ENCODE peak calls at places on chromosomes 11 and 22, in five cellular contexts. One of them, this sample, is unnamed.
A peak's percentile ranks its signal among the peaks of the same experiment; 100 is the strongest.

GRCh38 chr22:43514476-43515157 is 102.8 kb downstream of the MPPED1 start:
- DNase-seq in coronary artery: no peak
- DNase-seq in fibroblast of pulmonary artery: no peak
- DNase-seq in NB4: no peak
- DNase-seq in psoas muscle: no peak
- DNase-seq in this sample: no peak

GRCh38 chr11:19713221-19714092 is 820 bp downstream of the NAV2 start:
- DNase-seq in fibroblast of pulmonary artery: no peak
- DNase-seq in psoas muscle: peak; percentile 61
- DNase-seq in NB4: no peak
- DNase-seq in coronary artery: no peak
- DNase-seq in this sample: no peak

GRCh38 chr11:17594686-17595192 is 47.7 kb downstream of the OTOG start:
- DNase-seq in coronary artery: peak; percentile 41
- DNase-seq in psoas muscle: no peak
- DNase-seq in NB4: no peak
- DNase-seq in fibroblast of pulmonary artery: no peak
- DNase-seq in this sample: peak; percentile 24

GRCh38 chr22:23064381-23065068 is 5.8 kb upstream of the GNAZ start:
- DNase-seq in coronary artery: peak; percentile 72
- DNase-seq in psoas muscle: peak; percentile 26
- DNase-seq in NB4: no peak
- DNase-seq in fibroblast of pulmonary artery: no peak
- DNase-seq in this sample: peak; percentile 50

GRCh38 chr22:23497016-23497885 is 82.8 kb downstream of the IGLL1 start:
- DNase-seq in fibroblast of pulmonary artery: no peak
- DNase-seq in coronary artery: no peak
- DNase-seq in psoas muscle: peak; percentile 21
- DNase-seq in NB4: no peak
- DNase-seq in this sample: no peak

GRCh38 chr22:17120281-17120680 is 879 bp downstream of the TMEM121B start:
- DNase-seq in NB4: peak; percentile 70
- DNase-seq in coronary artery: no peak
- DNase-seq in psoas muscle: peak; percentile 82
- DNase-seq in fibroblast of pulmonary artery: peak; percentile 53
- DNase-seq in this sample: peak; percentile 79

GRCh38 chr11:116732740-116733385 is 39.9 kb downstream of the BUD13 start:
- DNase-seq in fibroblast of pulmonary artery: peak; percentile 78
- DNase-seq in NB4: peak; percentile 74
- DNase-seq in psoas muscle: peak; percentile 74
- DNase-seq in coronary artery: peak; percentile 69
- DNase-seq in this sample: no peak

GRCh38 chr11:65429069-65429681 is 6.6 kb downstream of the NEAT1 start:
- DNase-seq in fibroblast of pulmonary artery: peak; percentile 86
- DNase-seq in coronary artery: peak; percentile 72
- DNase-seq in NB4: peak; percentile 60
- DNase-seq in psoas muscle: no peak
- DNase-seq in this sample: no peak

GRCh38 chr22:44786136-44786535 is 33.8 kb downstream of the ARHGAP8 start:
- DNase-seq in psoas muscle: no peak
- DNase-seq in fibroblast of pulmonary artery: no peak
- DNase-seq in coronary artery: no peak
- DNase-seq in NB4: no peak
- DNase-seq in this sample: no peak

GRCh38 chr22:18067548-18068341 is 10.0 kb upstream of the PEX26 start:
- DNase-seq in psoas muscle: no peak
- DNase-seq in NB4: no peak
- DNase-seq in fibroblast of pulmonary artery: no peak
- DNase-seq in coronary artery: no peak
- DNase-seq in this sample: no peak

GRCh38 chr11:13206086-13206640 is 71.4 kb upstream of the BMAL1 start:
- DNase-seq in NB4: no peak
- DNase-seq in fibroblast of pulmonary artery: no peak
- DNase-seq in coronary artery: no peak
- DNase-seq in psoas muscle: no peak
- DNase-seq in this sample: no peak

GRCh38 chr11:102640946-102641345 is 15.8 kb upstream of the MMP20 start:
- DNase-seq in coronary artery: no peak
- DNase-seq in NB4: no peak
- DNase-seq in psoas muscle: no peak
- DNase-seq in fibroblast of pulmonary artery: no peak
- DNase-seq in this sample: no peak

GRCh38 chr11:112364962-112365481 is 104.4 kb upstream of the PLET1 start:
- DNase-seq in fibroblast of pulmonary artery: peak; percentile 76
- DNase-seq in psoas muscle: no peak
- DNase-seq in coronary artery: no peak
- DNase-seq in NB4: no peak
- DNase-seq in this sample: no peak

GRCh38 chr11:128521697-128522062 is 65.7 kb downstream of the ETS1 start:
- DNase-seq in NB4: no peak
- DNase-seq in fibroblast of pulmonary artery: no peak
- DNase-seq in psoas muscle: peak; percentile 63
- DNase-seq in coronary artery: peak; percentile 81
- DNase-seq in this sample: no peak

GRCh38 chr11:129655247-129655832 is 160.3 kb upstream of the TMEM45B start:
- DNase-seq in fibroblast of pulmonary artery: no peak
- DNase-seq in NB4: no peak
- DNase-seq in coronary artery: no peak
- DNase-seq in psoas muscle: no peak
- DNase-seq in this sample: no peak

GRCh38 chr11:129652828-129653227 is 162.8 kb upstream of the TMEM45B start:
- DNase-seq in fibroblast of pulmonary artery: peak; percentile 75
- DNase-seq in NB4: no peak
- DNase-seq in psoas muscle: no peak
- DNase-seq in coronary artery: no peak
- DNase-seq in this sample: no peak

GRCh38 chr11:129657866-129658557 is 157.6 kb upstream of the TMEM45B start:
- DNase-seq in psoas muscle: no peak
- DNase-seq in NB4: no peak
- DNase-seq in fibroblast of pulmonary artery: no peak
- DNase-seq in coronary artery: no peak
- DNase-seq in this sample: no peak

DNA sequence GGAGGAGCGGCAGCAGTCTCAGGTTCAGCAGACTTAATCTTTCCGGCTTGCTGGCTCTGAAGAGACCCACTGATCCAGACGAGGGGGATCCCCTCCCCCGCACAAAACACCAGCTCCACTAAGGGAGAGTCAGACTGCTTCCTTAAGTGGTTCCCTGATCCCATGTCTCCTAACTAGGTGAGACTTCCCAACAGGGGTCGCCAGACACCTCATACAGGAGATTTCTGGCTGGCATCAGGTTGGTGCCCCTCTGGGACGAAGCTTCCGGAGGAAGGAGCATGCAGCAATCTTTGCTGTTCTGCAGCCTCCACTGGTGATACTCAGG is 157.1 kb upstream of the TMEM45B start:
- DNase-seq in coronary artery: no peak
- DNase-seq in psoas muscle: no peak
- DNase-seq in fibroblast of pulmonary artery: no peak
- DNase-seq in NB4: no peak
- DNase-seq in this sample: no peak
- TF ChIP-seq CTCF in coronary artery: no peak
- TF ChIP-seq CTCF in psoas muscle: no peak
- TF ChIP-seq CTCF in fibroblast of pulmonary artery: no peak
- TF ChIP-seq CTCF in NB4: no peak
- TF ChIP-seq CTCF in this sample: no peak

DNA sequence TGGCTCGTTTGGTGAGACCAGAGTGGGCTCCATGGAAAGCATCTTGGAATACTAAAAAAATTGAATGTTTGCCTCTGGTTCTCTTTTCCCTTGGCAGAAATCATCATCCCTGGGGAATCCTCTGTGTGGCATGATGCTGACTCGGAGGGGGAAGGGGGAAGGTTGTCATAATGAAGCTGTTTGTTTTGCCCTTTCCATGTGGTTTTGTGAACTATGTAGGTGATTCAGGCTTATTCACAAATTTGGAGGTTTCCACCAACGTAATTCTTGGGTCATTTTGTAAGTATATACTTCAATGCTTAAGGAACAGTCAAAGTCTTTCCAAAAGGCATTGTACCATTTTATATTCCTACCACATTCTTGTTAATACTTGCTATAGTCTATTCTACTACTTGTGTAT is 754.0 kb upstream of the FAT3 start:
- DNase-seq in psoas muscle: no peak
- DNase-seq in coronary artery: no peak
- DNase-seq in NB4: no peak
- DNase-seq in fibroblast of pulmonary artery: no peak
- DNase-seq in this sample: no peak
- TF ChIP-seq CTCF in psoas muscle: no peak
- TF ChIP-seq CTCF in coronary artery: no peak
- TF ChIP-seq CTCF in NB4: no peak
- TF ChIP-seq CTCF in fibroblast of pulmonary artery: no peak
- TF ChIP-seq CTCF in this sample: no peak

DNA sequence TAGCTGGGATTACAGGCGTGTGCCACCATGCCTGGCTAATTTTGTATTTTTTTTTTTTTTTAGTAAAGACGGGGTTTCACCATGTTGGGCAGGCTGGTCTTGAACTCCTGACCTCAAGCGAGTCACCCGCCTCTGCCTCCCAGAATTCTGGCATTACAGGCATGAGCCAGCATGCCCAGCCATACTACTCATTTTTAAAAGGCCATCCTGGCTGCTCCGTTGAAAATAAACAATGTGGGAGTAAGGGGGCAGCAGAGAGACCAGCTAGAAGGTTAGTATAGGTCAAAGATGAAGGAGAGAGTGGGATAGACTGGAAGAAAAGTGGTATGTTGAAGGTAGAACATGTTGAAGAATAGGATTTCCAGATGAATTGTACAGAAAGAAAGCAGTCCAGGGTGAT is 17.6 kb upstream of the LIN7C start:
- DNase-seq in fibroblast of pulmonary artery: peak; percentile 40
- DNase-seq in NB4: peak; percentile 14
- DNase-seq in coronary artery: no peak
- DNase-seq in psoas muscle: no peak
- DNase-seq in this sample: no peak
- TF ChIP-seq CTCF in fibroblast of pulmonary artery: peak; percentile 28
- TF ChIP-seq CTCF in NB4: peak; percentile 14
- TF ChIP-seq CTCF in coronary artery: no peak
- TF ChIP-seq CTCF in psoas muscle: no peak
- TF ChIP-seq CTCF in this sample: no peak

DNA sequence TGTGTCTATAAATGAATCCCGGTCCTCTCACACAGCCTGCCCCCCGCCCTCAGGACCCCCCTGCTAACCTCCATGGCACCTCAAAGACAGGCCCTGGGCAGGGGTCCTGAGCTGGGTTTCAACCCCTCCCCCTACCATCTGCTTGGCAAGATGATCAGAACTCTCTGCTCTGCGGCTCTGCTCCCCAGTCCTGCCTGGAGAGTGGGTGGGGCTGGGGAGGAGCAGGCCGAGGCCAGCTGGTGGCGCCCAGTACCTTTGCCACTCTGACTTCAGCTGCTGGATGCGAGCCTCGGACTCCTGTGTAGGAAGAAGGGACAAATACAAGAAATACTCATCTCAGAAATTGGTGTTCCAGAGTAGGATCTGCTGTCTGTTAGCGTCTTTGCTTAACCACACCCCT is 15.0 kb downstream of the SUN2 start:
- DNase-seq in psoas muscle: peak; percentile 44
- DNase-seq in fibroblast of pulmonary artery: no peak
- DNase-seq in coronary artery: no peak
- DNase-seq in NB4: no peak
- DNase-seq in this sample: no peak
- TF ChIP-seq CTCF in psoas muscle: no peak
- TF ChIP-seq CTCF in fibroblast of pulmonary artery: no peak
- TF ChIP-seq CTCF in coronary artery: no peak
- TF ChIP-seq CTCF in NB4: peak; percentile 1
- TF ChIP-seq CTCF in this sample: no peak

GRCh38 chr11:35554491-35555237 is 29.2 kb upstream of the PAMR1 start:
- DNase-seq in fibroblast of pulmonary artery: peak; percentile 32
- DNase-seq in NB4: no peak
- DNase-seq in psoas muscle: no peak
- DNase-seq in coronary artery: no peak
- DNase-seq in this sample: no peak
- TF ChIP-seq CTCF in fibroblast of pulmonary artery: peak; percentile 51
- TF ChIP-seq CTCF in NB4: no peak
- TF ChIP-seq CTCF in psoas muscle: no peak
- TF ChIP-seq CTCF in coronary artery: no peak
- TF ChIP-seq CTCF in this sample: peak; percentile 62

GRCh38 chr11:133955091-133955846 is 1.5 kb downstream of the IGSF9B start:
- DNase-seq in fibroblast of pulmonary artery: no peak
- DNase-seq in NB4: no peak
- DNase-seq in coronary artery: peak; percentile 91
- DNase-seq in psoas muscle: peak; percentile 75
- DNase-seq in this sample: no peak
- TF ChIP-seq CTCF in fibroblast of pulmonary artery: no peak
- TF ChIP-seq CTCF in NB4: no peak
- TF ChIP-seq CTCF in coronary artery: no peak
- TF ChIP-seq CTCF in psoas muscle: peak; percentile 2
- TF ChIP-seq CTCF in this sample: no peak

DNA sequence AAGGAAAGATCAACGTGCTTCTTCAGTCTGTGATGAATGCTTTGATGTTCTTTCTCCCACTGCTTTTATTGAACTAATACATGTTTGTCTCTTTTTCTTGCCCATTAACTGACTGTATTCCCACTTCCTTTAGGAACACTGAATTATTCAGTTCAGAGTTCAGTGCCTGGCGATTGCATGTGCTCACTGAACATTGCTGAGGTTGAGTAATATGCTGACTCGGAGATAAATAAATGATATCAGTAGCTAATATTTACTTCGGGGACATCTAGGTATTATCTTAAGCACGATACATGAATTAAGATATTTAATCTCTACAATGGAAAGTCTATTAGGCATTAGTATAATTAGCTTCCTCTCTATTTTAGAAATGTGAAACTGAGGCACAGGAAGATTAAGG is 102.2 kb upstream of the OR5AK2 start:
- DNase-seq in coronary artery: no peak
- DNase-seq in fibroblast of pulmonary artery: no peak
- DNase-seq in psoas muscle: no peak
- DNase-seq in NB4: no peak
- DNase-seq in this sample: no peak
- TF ChIP-seq CTCF in coronary artery: no peak
- TF ChIP-seq CTCF in fibroblast of pulmonary artery: no peak
- TF ChIP-seq CTCF in psoas muscle: no peak
- TF ChIP-seq CTCF in NB4: no peak
- TF ChIP-seq CTCF in this sample: no peak

This sample was measured in type B pancreatic cell.